ENCODE peak calls at places on chromosomes 3 and 15, in nine cellular contexts. One of them, this sample, is unnamed.
A peak's percentile ranks its signal among the peaks of the same experiment; 100 is the strongest.

GRCh38 chr3:10492351-10493201 is 12.8 kb downstream of the ATP2B2 start:
- DNase-seq in fibroblast of the conjunctiva: no peak
- DNase-seq in HuH-7.5: no peak
- DNase-seq in brain microvascular endothelial cell: no peak
- DNase-seq in activated gamma-delta T cell treated with Interleukin-2 at 50 U/mL for 16 hours: no peak
- DNase-seq in endothelial cell: no peak
- DNase-seq in PC-9: no peak
- DNase-seq in activated CD8-positive, alpha-beta memory T cell treated with anti-CD3 and anti-CD28 coated beads for 4 hours: no peak
- DNase-seq in iPS-NIHi11: no peak
- DNase-seq in this sample: no peak

GRCh38 chr15:88072598-88073385 is 183.7 kb downstream of the NTRK3 start:
- DNase-seq in PC-9: no peak
- DNase-seq in activated gamma-delta T cell treated with Interleukin-2 at 50 U/mL for 16 hours: no peak
- DNase-seq in endothelial cell: no peak
- DNase-seq in fibroblast of the conjunctiva: no peak
- DNase-seq in activated CD8-positive, alpha-beta memory T cell treated with anti-CD3 and anti-CD28 coated beads for 4 hours: no peak
- DNase-seq in brain microvascular endothelial cell: no peak
- DNase-seq in iPS-NIHi11: peak; percentile 26
- DNase-seq in HuH-7.5: no peak
- DNase-seq in this sample: no peak

GRCh38 chr15:31332020-31332680 is 5.5 kb downstream of the KLF13 start:
- DNase-seq in HuH-7.5: no peak
- DNase-seq in endothelial cell: no peak
- DNase-seq in brain microvascular endothelial cell: no peak
- DNase-seq in PC-9: no peak
- DNase-seq in activated CD8-positive, alpha-beta memory T cell treated with anti-CD3 and anti-CD28 coated beads for 4 hours: no peak
- DNase-seq in fibroblast of the conjunctiva: no peak
- DNase-seq in activated gamma-delta T cell treated with Interleukin-2 at 50 U/mL for 16 hours: no peak
- DNase-seq in iPS-NIHi11: no peak
- DNase-seq in this sample: no peak

GRCh38 chr3:38116471-38117162 is 20.3 kb downstream of the ACAA1 start:
- DNase-seq in iPS-NIHi11: no peak
- DNase-seq in HuH-7.5: no peak
- DNase-seq in PC-9: no peak
- DNase-seq in activated gamma-delta T cell treated with Interleukin-2 at 50 U/mL for 16 hours: no peak
- DNase-seq in endothelial cell: no peak
- DNase-seq in activated CD8-positive, alpha-beta memory T cell treated with anti-CD3 and anti-CD28 coated beads for 4 hours: no peak
- DNase-seq in fibroblast of the conjunctiva: no peak
- DNase-seq in brain microvascular endothelial cell: no peak
- DNase-seq in this sample: no peak

GRCh38 chr3:70916375-70917055 is 604.1 kb upstream of the MDFIC2 start:
- DNase-seq in HuH-7.5: no peak
- DNase-seq in brain microvascular endothelial cell: no peak
- DNase-seq in activated CD8-positive, alpha-beta memory T cell treated with anti-CD3 and anti-CD28 coated beads for 4 hours: no peak
- DNase-seq in PC-9: no peak
- DNase-seq in fibroblast of the conjunctiva: no peak
- DNase-seq in iPS-NIHi11: no peak
- DNase-seq in activated gamma-delta T cell treated with Interleukin-2 at 50 U/mL for 16 hours: no peak
- DNase-seq in endothelial cell: no peak
- DNase-seq in this sample: no peak

GRCh38 chr3:125481786-125482185 is 38.2 kb downstream of the SNX4 start:
- DNase-seq in activated gamma-delta T cell treated with Interleukin-2 at 50 U/mL for 16 hours: no peak
- DNase-seq in fibroblast of the conjunctiva: no peak
- DNase-seq in brain microvascular endothelial cell: no peak
- DNase-seq in endothelial cell: no peak
- DNase-seq in HuH-7.5: no peak
- DNase-seq in PC-9: no peak
- DNase-seq in activated CD8-positive, alpha-beta memory T cell treated with anti-CD3 and anti-CD28 coated beads for 4 hours: no peak
- DNase-seq in iPS-NIHi11: no peak
- DNase-seq in this sample: no peak

GRCh38 chr15:74793135-74794028 is 11.5 kb downstream of the CSK start:
- DNase-seq in iPS-NIHi11: no peak
- DNase-seq in HuH-7.5: no peak
- DNase-seq in brain microvascular endothelial cell: peak; percentile 56
- DNase-seq in PC-9: no peak
- DNase-seq in endothelial cell: no peak
- DNase-seq in activated gamma-delta T cell treated with Interleukin-2 at 50 U/mL for 16 hours: peak; percentile 76
- DNase-seq in activated CD8-positive, alpha-beta memory T cell treated with anti-CD3 and anti-CD28 coated beads for 4 hours: no peak
- DNase-seq in fibroblast of the conjunctiva: no peak
- DNase-seq in this sample: no peak

GRCh38 chr3:52525666-52526065 is 8.0 kb downstream of the NT5DC2 start:
- DNase-seq in iPS-NIHi11: no peak
- DNase-seq in activated gamma-delta T cell treated with Interleukin-2 at 50 U/mL for 16 hours: no peak
- DNase-seq in fibroblast of the conjunctiva: no peak
- DNase-seq in HuH-7.5: no peak
- DNase-seq in activated CD8-positive, alpha-beta memory T cell treated with anti-CD3 and anti-CD28 coated beads for 4 hours: no peak
- DNase-seq in endothelial cell: no peak
- DNase-seq in brain microvascular endothelial cell: no peak
- DNase-seq in PC-9: no peak
- DNase-seq in this sample: no peak

GRCh38 chr3:67401911-67402310 is 252.5 kb downstream of the SUCLG2 start:
- DNase-seq in activated CD8-positive, alpha-beta memory T cell treated with anti-CD3 and anti-CD28 coated beads for 4 hours: no peak
- DNase-seq in endothelial cell: no peak
- DNase-seq in fibroblast of the conjunctiva: no peak
- DNase-seq in brain microvascular endothelial cell: no peak
- DNase-seq in activated gamma-delta T cell treated with Interleukin-2 at 50 U/mL for 16 hours: no peak
- DNase-seq in HuH-7.5: no peak
- DNase-seq in iPS-NIHi11: no peak
- DNase-seq in PC-9: no peak
- DNase-seq in this sample: no peak

GRCh38 chr15:70314018-70314354 is 216.3 kb upstream of the TLE3 start:
- DNase-seq in brain microvascular endothelial cell: no peak
- DNase-seq in endothelial cell: no peak
- DNase-seq in iPS-NIHi11: no peak
- DNase-seq in activated CD8-positive, alpha-beta memory T cell treated with anti-CD3 and anti-CD28 coated beads for 4 hours: no peak
- DNase-seq in HuH-7.5: no peak
- DNase-seq in PC-9: no peak
- DNase-seq in activated gamma-delta T cell treated with Interleukin-2 at 50 U/mL for 16 hours: no peak
- DNase-seq in fibroblast of the conjunctiva: no peak
- DNase-seq in this sample: no peak

GRCh38 chr3:61442696-61443095 is 118.7 kb upstream of the PTPRG start:
- DNase-seq in brain microvascular endothelial cell: peak; percentile 33
- DNase-seq in PC-9: no peak
- DNase-seq in activated gamma-delta T cell treated with Interleukin-2 at 50 U/mL for 16 hours: no peak
- DNase-seq in fibroblast of the conjunctiva: no peak
- DNase-seq in iPS-NIHi11: no peak
- DNase-seq in endothelial cell: no peak
- DNase-seq in activated CD8-positive, alpha-beta memory T cell treated with anti-CD3 and anti-CD28 coated beads for 4 hours: no peak
- DNase-seq in HuH-7.5: no peak
- DNase-seq in this sample: no peak

GRCh38 chr15:44485880-44486279 is 51.1 kb upstream of the EIF3J start:
- DNase-seq in activated CD8-positive, alpha-beta memory T cell treated with anti-CD3 and anti-CD28 coated beads for 4 hours: no peak
- DNase-seq in HuH-7.5: no peak
- DNase-seq in iPS-NIHi11: no peak
- DNase-seq in fibroblast of the conjunctiva: no peak
- DNase-seq in PC-9: no peak
- DNase-seq in endothelial cell: no peak
- DNase-seq in activated gamma-delta T cell treated with Interleukin-2 at 50 U/mL for 16 hours: no peak
- DNase-seq in brain microvascular endothelial cell: no peak
- DNase-seq in this sample: no peak

GRCh38 chr3:62785384-62785783 is 89.8 kb downstream of the CADPS start:
- DNase-seq in PC-9: no peak
- DNase-seq in iPS-NIHi11: no peak
- DNase-seq in fibroblast of the conjunctiva: no peak
- DNase-seq in activated gamma-delta T cell treated with Interleukin-2 at 50 U/mL for 16 hours: no peak
- DNase-seq in activated CD8-positive, alpha-beta memory T cell treated with anti-CD3 and anti-CD28 coated beads for 4 hours: no peak
- DNase-seq in brain microvascular endothelial cell: no peak
- DNase-seq in HuH-7.5: no peak
- DNase-seq in endothelial cell: no peak
- DNase-seq in this sample: no peak

GRCh38 chr3:108090066-108090700 is 648 bp downstream of the CD47 start:
- DNase-seq in HuH-7.5: peak; percentile 39
- DNase-seq in endothelial cell: peak; percentile 13
- DNase-seq in brain microvascular endothelial cell: no peak
- DNase-seq in activated gamma-delta T cell treated with Interleukin-2 at 50 U/mL for 16 hours: peak; percentile 38
- DNase-seq in PC-9: no peak
- DNase-seq in iPS-NIHi11: peak; percentile 46
- DNase-seq in activated CD8-positive, alpha-beta memory T cell treated with anti-CD3 and anti-CD28 coated beads for 4 hours: peak; percentile 56
- DNase-seq in fibroblast of the conjunctiva: no peak
- DNase-seq in this sample: no peak

GRCh38 chr3:174016186-174016585 is 618.6 kb downstream of the NLGN1 start:
- DNase-seq in fibroblast of the conjunctiva: peak; percentile 42
- DNase-seq in activated CD8-positive, alpha-beta memory T cell treated with anti-CD3 and anti-CD28 coated beads for 4 hours: no peak
- DNase-seq in HuH-7.5: no peak
- DNase-seq in brain microvascular endothelial cell: peak; percentile 74
- DNase-seq in activated gamma-delta T cell treated with Interleukin-2 at 50 U/mL for 16 hours: no peak
- DNase-seq in PC-9: no peak
- DNase-seq in iPS-NIHi11: no peak
- DNase-seq in endothelial cell: no peak
- DNase-seq in this sample: no peak

GRCh38 chr3:140629351-140630137 is 48.3 kb upstream of the TRIM42 start:
- DNase-seq in endothelial cell: no peak
- DNase-seq in HuH-7.5: no peak
- DNase-seq in fibroblast of the conjunctiva: peak; percentile 93
- DNase-seq in brain microvascular endothelial cell: peak; percentile 96
- DNase-seq in PC-9: peak; percentile 56
- DNase-seq in activated gamma-delta T cell treated with Interleukin-2 at 50 U/mL for 16 hours: no peak
- DNase-seq in activated CD8-positive, alpha-beta memory T cell treated with anti-CD3 and anti-CD28 coated beads for 4 hours: no peak
- DNase-seq in iPS-NIHi11: no peak
- DNase-seq in this sample: no peak

GRCh38 chr3:42428830-42429229 is 18.4 kb upstream of the LYZL4 start:
- DNase-seq in PC-9: no peak
- DNase-seq in endothelial cell: no peak
- DNase-seq in activated gamma-delta T cell treated with Interleukin-2 at 50 U/mL for 16 hours: no peak
- DNase-seq in brain microvascular endothelial cell: no peak
- DNase-seq in activated CD8-positive, alpha-beta memory T cell treated with anti-CD3 and anti-CD28 coated beads for 4 hours: no peak
- DNase-seq in HuH-7.5: no peak
- DNase-seq in iPS-NIHi11: no peak
- DNase-seq in fibroblast of the conjunctiva: no peak
- DNase-seq in this sample: no peak

GRCh38 chr3:70433091-70433490 is 120.7 kb upstream of the MDFIC2 start:
- DNase-seq in activated CD8-positive, alpha-beta memory T cell treated with anti-CD3 and anti-CD28 coated beads for 4 hours: no peak
- DNase-seq in brain microvascular endothelial cell: peak; percentile 73
- DNase-seq in PC-9: no peak
- DNase-seq in endothelial cell: no peak
- DNase-seq in activated gamma-delta T cell treated with Interleukin-2 at 50 U/mL for 16 hours: no peak
- DNase-seq in iPS-NIHi11: no peak
- DNase-seq in fibroblast of the conjunctiva: peak; percentile 13
- DNase-seq in HuH-7.5: no peak
- DNase-seq in this sample: no peak

GRCh38 chr3:141860766-141861513 is 15.5 kb upstream of the ATP1B3 start:
- DNase-seq in activated CD8-positive, alpha-beta memory T cell treated with anti-CD3 and anti-CD28 coated beads for 4 hours: no peak
- DNase-seq in fibroblast of the conjunctiva: no peak
- DNase-seq in HuH-7.5: no peak
- DNase-seq in endothelial cell: no peak
- DNase-seq in activated gamma-delta T cell treated with Interleukin-2 at 50 U/mL for 16 hours: no peak
- DNase-seq in iPS-NIHi11: no peak
- DNase-seq in brain microvascular endothelial cell: peak; percentile 20
- DNase-seq in PC-9: no peak
- DNase-seq in this sample: no peak

GRCh38 chr3:9951962-9952805 is at the start of gene PRRT3:
- DNase-seq in brain microvascular endothelial cell: peak; percentile 29
- DNase-seq in activated gamma-delta T cell treated with Interleukin-2 at 50 U/mL for 16 hours: peak; percentile 39
- DNase-seq in endothelial cell: peak; percentile 55
- DNase-seq in activated CD8-positive, alpha-beta memory T cell treated with anti-CD3 and anti-CD28 coated beads for 4 hours: no peak
- DNase-seq in HuH-7.5: peak; percentile 78
- DNase-seq in iPS-NIHi11: peak; percentile 77
- DNase-seq in PC-9: no peak
- DNase-seq in fibroblast of the conjunctiva: no peak
- DNase-seq in this sample: no peak

GRCh38 chr15:69074011-69074842 is 59.7 kb downstream of the NOX5 start:
- DNase-seq in brain microvascular endothelial cell: peak; percentile 39
- DNase-seq in iPS-NIHi11: peak; percentile 80
- DNase-seq in fibroblast of the conjunctiva: peak; percentile 24
- DNase-seq in HuH-7.5: peak; percentile 58
- DNase-seq in PC-9: peak; percentile 76
- DNase-seq in endothelial cell: peak; percentile 55
- DNase-seq in activated gamma-delta T cell treated with Interleukin-2 at 50 U/mL for 16 hours: no peak
- DNase-seq in activated CD8-positive, alpha-beta memory T cell treated with anti-CD3 and anti-CD28 coated beads for 4 hours: no peak
- DNase-seq in this sample: peak; percentile 23

This sample was measured in DMS153.